ENCODE peak calls at places on chromosomes 11 and 22, in six cellular contexts. B, H, V, D, Q and O are unnamed samples.

GRCh38 chr11:78214331-78215194 is 25.8 kb downstream of the USP35 start:
- DNase-seq in B (no peak), H (no peak), V (no peak), D (no peak), Q (no peak), O (no peak)

GRCh38 chr11:125886997-125887372 is 483 bp upstream of the HYLS1 start:
- DNase-seq in B (peak; percentile 56), H (peak; percentile 40), V (no peak), D (peak; percentile 65), Q (peak; percentile 10), O (peak; percentile 57)

GRCh38 chr11:121497176-121497995 is 44.6 kb upstream of the SORL1-AS1 start:
- DNase-seq in B (no peak), H (no peak), V (no peak), D (no peak), Q (no peak), O (no peak)

GRCh38 chr11:82818399-82819043 is 81.7 kb downstream of the PRCP start:
- DNase-seq in B (no peak), H (no peak), V (no peak), D (no peak), Q (no peak), O (no peak)

GRCh38 chr11:16607675-16608644 is 130.5 kb upstream of the C11orf58 start:
- DNase-seq in B (peak; percentile 20), H (no peak), V (peak; percentile 57), D (no peak), Q (peak; percentile 78), O (no peak)

GRCh38 chr11:65646921-65647701 is 9.2 kb downstream of the SIPA1 start:
- DNase-seq in B (peak; percentile 69), H (no peak), V (no peak), D (peak; percentile 30), Q (peak; percentile 39), O (peak; percentile 44)

GRCh38 chr11:76232026-76232665 is 25.8 kb upstream of the WNT11 start:
- DNase-seq in B (no peak), H (peak; percentile 20), V (no peak), D (no peak), Q (no peak), O (no peak)

GRCh38 chr22:17930455-17931313 is 93.7 kb downstream of the MICAL3 start:
- DNase-seq in B (no peak), H (no peak), V (no peak), D (no peak), Q (no peak), O (no peak)

GRCh38 chr11:64510759-64511158 is 80.3 kb upstream of the SLC22A12 start:
- DNase-seq in B (no peak), H (no peak), V (peak; percentile 28), D (no peak), Q (no peak), O (no peak)

GRCh38 chr11:19614370-19614936 is 98.2 kb upstream of the NAV2 start:
- DNase-seq in B (no peak), H (no peak), V (no peak), D (no peak), Q (no peak), O (no peak)

GRCh38 chr11:77548552-77549439 is 41.0 kb upstream of the AQP11 start:
- DNase-seq in B (no peak), H (no peak), V (no peak), D (no peak), Q (no peak), O (no peak)

GRCh38 chr11:13440100-13440855 is 22.7 kb downstream of the BTBD10 start:
- DNase-seq in B (peak; percentile 85), H (no peak), V (peak; percentile 32), D (no peak), Q (peak; percentile 94), O (peak; percentile 85)

GRCh38 chr22:46824348-46824909 is 62.0 kb downstream of the TBC1D22A start:
- DNase-seq in B (no peak), H (no peak), V (no peak), D (no peak), Q (no peak), O (no peak)

GRCh38 chr11:104873252-104873651 is 25.0 kb downstream of the CASP12 start:
- DNase-seq in B (no peak), H (no peak), V (no peak), D (no peak), Q (no peak), O (no peak)

GRCh38 chr11:72975778-72976520 is 161.7 kb downstream of the ATG16L2 start:
- DNase-seq in B (peak; percentile 56), H (no peak), V (no peak), D (no peak), Q (peak; percentile 91), O (peak; percentile 74)

GRCh38 chr11:130246719-130247118 is 68.0 kb downstream of the ZBTB44 start:
- DNase-seq in B (peak; percentile 17), H (no peak), V (no peak), D (no peak), Q (peak; percentile 60), O (no peak)

GRCh38 chr11:26187639-26188038 is 144.3 kb upstream of the ANO3 start:
- DNase-seq in B (peak; percentile 55), H (no peak), V (no peak), D (no peak), Q (peak; percentile 70), O (peak; percentile 62)

GRCh38 chr11:133078012-133078411 is 454.3 kb downstream of the OPCML start:
- DNase-seq in B (no peak), H (no peak), V (no peak), D (no peak), Q (no peak), O (no peak)

GRCh38 chr11:127451852-127452251 is 451.3 kb upstream of the KIRREL3 start:
- DNase-seq in B (no peak), H (no peak), V (no peak), D (no peak), Q (no peak), O (no peak)

GRCh38 chr11:114284021-114284420 is 12.2 kb upstream of the NNMT start:
- DNase-seq in B (no peak), H (no peak), V (no peak), D (no peak), Q (no peak), O (no peak)

GRCh38 chr11:33406241-33406640 is 149.1 kb downstream of the HIPK3 start:
- DNase-seq in B (no peak), H (no peak), V (no peak), D (no peak), Q (no peak), O (no peak)

GRCh38 chr11:197741-198235 is 4.9 kb downstream of the SCGB1C1 start:
- DNase-seq in B (no peak), H (no peak), V (no peak), D (no peak), Q (no peak), O (no peak)

GRCh38 chr22:21796863-21797262 is 61.3 kb upstream of the YPEL1 start:
- DNase-seq in B (no peak), H (no peak), V (no peak), D (no peak), Q (no peak), O (no peak)

GRCh38 chr22:46653596-46653995 is 33.4 kb downstream of the GRAMD4 start:
- DNase-seq in B (no peak), H (no peak), V (no peak), D (no peak), Q (no peak), O (no peak)

GRCh38 chr22:42400811-42401547 is 31.2 kb downstream of the NFAM1 start:
- DNase-seq in B (no peak), H (no peak), V (no peak), D (no peak), Q (no peak), O (no peak)

GRCh38 chr11:71176812-71177211 is 75.6 kb downstream of the SHANK2 start:
- DNase-seq in B (no peak), H (no peak), V (no peak), D (no peak), Q (no peak), O (no peak)

GRCh38 chr11:2886191-2886894 is 768 bp upstream of the CDKN1C start:
- DNase-seq in B (peak; percentile 61), H (no peak), V (peak; percentile 85), D (no peak), Q (peak; percentile 35), O (peak; percentile 52)

GRCh38 chr11:11302565-11302964 is 50.5 kb downstream of the CSNK2A3 start:
- DNase-seq in B (no peak), H (no peak), V (no peak), D (no peak), Q (no peak), O (no peak)

GRCh38 chr11:130246270-130246669 is 68.4 kb downstream of the ZBTB44 start:
- DNase-seq in B (no peak), H (no peak), V (no peak), D (no peak), Q (no peak), O (no peak)

GRCh38 chr22:50532353-50532700 is 2.5 kb upstream of the TYMP start:
- DNase-seq in B (no peak), H (no peak), V (no peak), D (no peak), Q (no peak), O (no peak)

GRCh38 chr11:31487848-31488247 is 21.6 kb downstream of the IMMP1L start:
- DNase-seq in B (peak; percentile 29), H (no peak), V (peak; percentile 21), D (no peak), Q (peak; percentile 66), O (peak; percentile 24)

GRCh38 chr11:115151010-115151409 is 353.2 kb downstream of the CADM1 start:
- DNase-seq in B (no peak), H (no peak), V (no peak), D (no peak), Q (no peak), O (no peak)

GRCh38 chr11:28900427-28900826 is 792.2 kb downstream of the METTL15 start:
- DNase-seq in B (no peak), H (no peak), V (no peak), D (no peak), Q (no peak), O (no peak)

GRCh38 chr22:30212363-30212995 is 34.1 kb downstream of the LIF start:
- DNase-seq in B (peak; percentile 87), H (no peak), V (no peak), D (no peak), Q (peak; percentile 97), O (peak; percentile 83)

GRCh38 chr11:70567680-70568503 is 169.6 kb downstream of the CTTN start:
- DNase-seq in B (peak; percentile 74), H (no peak), V (no peak), D (no peak), Q (peak; percentile 36), O (peak; percentile 78)